ENCODE peak calls at places on chromosomes 16 and 17, in four cellular contexts. Y is HEK293T, P is GM12878, G is HepG2. O is an unnamed sample.

GRCh38 chr16:76195648-76196047 is 81.6 kb upstream of the CNTNAP4 start:
- DNase-seq in Y (no peak), P (no peak), G (no peak), O (no peak)

GRCh38 chr16:53958481-53958880 is 254.5 kb downstream of the FTO start:
- DNase-seq in P (no peak), Y (no peak), G (no peak), O (no peak)

GRCh38 chr17:36808181-36808661 is 129.1 kb upstream of the LHX1 start:
- DNase-seq in G (no peak), Y (peak; percentile 16), P (no peak), O (peak; percentile 43)

GRCh38 chr16:14211856-14212543 is 140.9 kb downstream of the MRTFB start:
- DNase-seq in P (no peak), G (no peak), Y (no peak), O (no peak)

GRCh38 chr17:73760186-73760758 is 116.0 kb upstream of the SDK2 start:
- DNase-seq in Y (no peak), P (no peak), G (no peak), O (peak; percentile 14)

GRCh38 chr17:10292057-10292931 is 80.5 kb downstream of the MYH13 start:
- DNase-seq in P (peak; percentile 20), Y (no peak), G (no peak), O (no peak)

GRCh38 chr17:18161226-18162094 is 22.2 kb upstream of the ALKBH5 start:
- DNase-seq in P (peak; percentile 37), G (no peak), Y (no peak), O (peak; percentile 20)

GRCh38 chr16:8552487-8553221 is 37.7 kb downstream of the TMEM114 start:
- DNase-seq in Y (no peak), P (no peak), G (peak; percentile 77), O (no peak)

GRCh38 chr16:75479421-75479990 is 15.0 kb upstream of the TMEM170A start:
- DNase-seq in P (no peak), G (no peak), Y (no peak), O (no peak)

GRCh38 chr17:6592193-6592592 is 35.8 kb upstream of the PITPNM3 start:
- DNase-seq in Y (no peak), P (no peak), G (peak; percentile 78), O (no peak)

GRCh38 chr17:13986855-13987254 is 82.4 kb upstream of the COX10 start:
- DNase-seq in Y (no peak), G (no peak), P (no peak), O (no peak)

GRCh38 chr16:73418746-73419145 is 370.8 kb upstream of the ZFHX3 start:
- DNase-seq in P (no peak), G (no peak), Y (no peak), O (no peak)

GRCh38 chr16:8741636-8742427 is 55.6 kb downstream of the TMEM186 start:
- DNase-seq in G (no peak), P (no peak), Y (no peak), O (no peak)

GRCh38 chr16:67279296-67280089 is at the start of gene PLEKHG4:
- DNase-seq in Y (peak; percentile 95), P (peak; percentile 13), G (peak; percentile 69), O (peak; percentile 91)
- TF ChIP-seq TARDBP in Y (no peak), P (no peak), G (peak; percentile 33), O (no peak)

DNA sequence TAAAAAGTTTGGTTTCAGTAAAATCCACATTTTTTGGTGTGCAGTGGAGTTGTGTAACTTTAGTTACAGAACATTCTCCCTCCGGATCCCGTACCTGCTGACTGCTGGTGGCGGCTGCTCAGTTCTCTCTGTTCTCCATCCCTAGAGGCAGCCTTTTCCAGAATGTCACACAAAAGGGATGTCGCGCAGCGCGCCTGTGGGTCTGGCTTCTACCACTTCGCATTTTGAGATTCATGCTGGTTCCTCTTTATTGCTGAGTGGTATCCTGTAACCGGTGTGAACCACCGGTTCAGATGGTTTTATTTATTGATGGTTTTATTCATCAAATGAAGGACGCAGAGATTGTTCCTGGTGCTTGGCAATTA is 975 bp upstream of the CEP131 start:
- DNase-seq in P (no peak), G (no peak), Y (no peak), O (no peak)
- TF ChIP-seq TARDBP in P (no peak), G (no peak), Y (no peak), O (no peak)

GRCh38 chr16:1047123-1047522 is 25.4 kb upstream of the SSTR5 start:
- DNase-seq in P (no peak), Y (no peak), G (no peak), O (no peak)

GRCh38 chr16:1047801-1048200 is 24.7 kb upstream of the SSTR5 start:
- DNase-seq in G (no peak), P (no peak), Y (no peak), O (no peak)

GRCh38 chr16:1049113-1049975 is 23.2 kb upstream of the SSTR5 start:
- DNase-seq in Y (no peak), G (no peak), P (no peak), O (no peak)

GRCh38 chr16:1049976-1050247 is 22.6 kb upstream of the SSTR5 start:
- DNase-seq in Y (no peak), P (no peak), G (no peak), O (no peak)

DNA sequence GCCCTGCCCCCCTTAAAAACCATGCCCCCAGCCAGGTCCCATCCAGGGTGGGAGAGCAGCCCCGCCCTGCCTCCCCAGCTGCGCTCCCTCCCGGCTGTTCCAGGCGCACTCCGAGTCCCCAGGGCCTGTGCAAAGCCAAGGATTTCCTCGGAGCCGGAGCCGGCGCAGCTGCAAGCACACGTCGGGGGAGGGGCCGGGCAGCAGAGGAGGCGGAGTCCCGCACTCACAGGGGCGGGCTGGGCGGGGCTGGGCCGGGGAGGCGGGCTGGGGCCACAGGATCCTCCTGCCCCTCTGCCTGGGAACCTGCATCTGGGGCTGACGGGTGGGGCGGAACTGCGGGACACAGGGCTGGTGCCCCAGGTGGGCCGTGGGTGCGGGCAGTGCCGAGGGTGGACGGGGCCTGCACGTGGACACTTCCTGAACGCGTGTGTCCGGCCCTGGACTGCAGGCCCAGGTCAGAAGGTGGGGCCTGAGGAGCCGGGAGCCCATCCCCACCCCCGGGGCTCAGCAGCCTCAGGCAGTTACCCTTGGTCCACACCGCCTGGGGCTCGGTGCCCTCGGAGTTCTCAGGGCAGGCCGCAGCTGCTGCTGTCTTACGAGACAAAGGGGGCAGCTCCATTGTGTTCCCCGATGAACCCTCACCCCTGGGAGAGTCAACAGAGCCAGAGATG is 24.0 kb upstream of the SSTR5 start:
- DNase-seq in G (peak; percentile 14), Y (peak; percentile 83), P (no peak), O (peak; percentile 72)
- TF ChIP-seq TARDBP in G (no peak), Y (no peak), P (no peak), O (no peak)

GRCh38 chr16:7239547-7239946 is 93.1 kb upstream of the RBFOX1 start:
- DNase-seq in Y (no peak), G (no peak), P (no peak), O (no peak)
- TF ChIP-seq TARDBP in Y (no peak), G (no peak), P (no peak), O (no peak)

GRCh38 chr16:66248096-66248495 is 118.4 kb upstream of the CDH5 start:
- DNase-seq in Y (no peak), P (no peak), G (no peak), O (no peak)
- TF ChIP-seq TARDBP in Y (no peak), P (no peak), G (no peak), O (no peak)

GRCh38 chr16:89499767-89500166 is 8.4 kb upstream of the SPG7 start:
- DNase-seq in G (no peak), P (no peak), Y (no peak), O (no peak)

GRCh38 chr16:89505204-89506112 is 2.7 kb upstream of the SPG7 start:
- DNase-seq in Y (no peak), G (peak; percentile 99), P (peak; percentile 88), O (peak; percentile 72)

GRCh38 chr16:89504061-89504460 is 4.1 kb upstream of the SPG7 start:
- DNase-seq in Y (no peak), P (no peak), G (no peak), O (no peak)

GRCh38 chr16:89498839-89499238 is 8.5 kb upstream of the ANKRD11 start:
- DNase-seq in P (no peak), G (no peak), Y (no peak), O (no peak)

GRCh38 chr16:89502319-89502843 is 5.8 kb upstream of the SPG7 start:
- DNase-seq in Y (no peak), P (no peak), G (peak; percentile 70), O (peak; percentile 34)
- TF ChIP-seq TARDBP in Y (no peak), P (no peak), G (no peak), O (no peak)

GRCh38 chr16:56985288-56985961 is 3.9 kb upstream of the NLRC5 start:
- DNase-seq in G (no peak), P (no peak), Y (no peak), O (no peak)
- TF ChIP-seq TARDBP in G (no peak), P (no peak), Y (no peak), O (no peak)

GRCh38 chr16:24281466-24281865 is 25.3 kb downstream of the CACNG3 start:
- DNase-seq in G (no peak), Y (no peak), P (no peak), O (no peak)
- TF ChIP-seq TARDBP in G (no peak), Y (no peak), P (no peak), O (no peak)

DNA sequence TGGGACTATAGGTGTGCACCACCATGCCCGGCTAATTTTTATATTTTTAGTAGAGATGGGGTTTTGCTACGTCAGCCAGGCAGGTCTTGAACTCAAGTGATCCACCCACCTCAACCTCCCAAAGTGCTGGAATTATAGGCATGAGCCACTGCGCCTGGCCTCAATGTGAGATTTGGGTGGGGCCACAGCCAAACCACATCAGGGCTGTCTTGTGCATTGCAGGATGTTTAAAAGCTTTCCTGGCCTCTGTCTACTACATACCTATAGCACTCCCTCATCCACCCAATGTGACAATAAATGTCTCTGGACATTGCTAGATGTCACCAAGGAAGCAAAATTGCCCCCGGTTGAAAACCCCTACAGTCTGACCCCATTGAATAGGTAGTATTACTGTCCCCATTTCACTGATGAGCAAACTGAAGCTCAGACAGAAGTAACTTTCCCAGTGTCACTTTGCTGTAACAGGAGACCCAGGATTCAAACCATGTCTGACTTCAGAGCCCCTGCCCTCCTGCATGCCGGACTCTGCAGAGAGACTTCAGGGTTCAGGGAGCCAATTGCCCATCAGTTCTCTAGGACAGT is 3.6 kb upstream of the MAP3K14 start:
- DNase-seq in G (no peak), Y (no peak), P (no peak), O (no peak)
- TF ChIP-seq TARDBP in G (no peak), Y (no peak), P (no peak), O (no peak)

O was measured in K562.